ENCODE peak calls at places on chromosome 10, in six cellular contexts. K, G, V, M, Y and D are unnamed samples.

GRCh38 chr10:363152-363551 is 227.9 kb downstream of the ZMYND11 start:
- DNase-seq in M (no peak), Y (no peak), V (no peak), G (no peak), K (no peak), D (no peak)

GRCh38 chr10:74177140-74177677 is 26.2 kb downstream of the ADK start:
- DNase-seq in M (no peak), K (peak), G (no peak), Y (peak), V (no peak), D (peak)

GRCh38 chr10:34171957-34172527 is 643.1 kb downstream of the PARD3 start:
- DNase-seq in M (no peak), G (no peak), Y (peak), V (no peak), K (no peak), D (no peak)

GRCh38 chr10:43771675-43772074 is 123.0 kb upstream of the ZNF32 start:
- DNase-seq in K (no peak), V (no peak), Y (no peak), G (no peak), M (no peak), D (no peak)

GRCh38 chr10:44756235-44756634 is 154.9 kb upstream of the TMEM72 start:
- DNase-seq in V (no peak), K (peak), M (no peak), Y (peak), G (no peak), D (no peak)

GRCh38 chr10:30000802-30001571 is 58.4 kb downstream of the JCAD start:
- DNase-seq in Y (peak), K (peak), M (no peak), G (no peak), V (no peak), D (no peak)

GRCh38 chr10:114653926-114654325 is 4.1 kb downstream of the ABLIM1 start:
- DNase-seq in M (no peak), G (no peak), V (no peak), K (no peak), Y (no peak), D (no peak)

GRCh38 chr10:104630731-104631130 is 10.4 kb upstream of the SORCS3 start:
- DNase-seq in Y (no peak), V (no peak), G (no peak), K (no peak), M (no peak), D (no peak)

GRCh38 chr10:10662720-10663467 is 354.8 kb upstream of the CELF2 start:
- DNase-seq in Y (no peak), V (no peak), G (no peak), M (no peak), K (no peak), D (peak)

GRCh38 chr10:124290095-124290795 is 128.5 kb downstream of the OAT start:
- DNase-seq in V (no peak), G (peak), K (peak), Y (peak), M (no peak), D (peak)

GRCh38 chr10:7853226-7853891 is 35.1 kb downstream of the TAF3 start:
- DNase-seq in G (no peak), K (no peak), M (no peak), Y (no peak), V (no peak), D (no peak)

GRCh38 chr10:125041856-125042506 is 100.1 kb downstream of the ZRANB1 start:
- DNase-seq in G (no peak), M (no peak), K (peak), Y (no peak), V (no peak), D (peak)

GRCh38 chr10:63711361-63711760 is 190.2 kb downstream of the REEP3 start:
- DNase-seq in G (no peak), Y (no peak), K (peak), M (no peak), V (no peak), D (peak)

GRCh38 chr10:1392127-1392526 is 335.9 kb downstream of the WDR37 start:
- DNase-seq in Y (no peak), K (no peak), G (no peak), M (no peak), V (no peak), D (no peak)

GRCh38 chr10:21732067-21732772 is 198.2 kb downstream of the MLLT10 start:
- DNase-seq in Y (peak), V (no peak), M (peak), G (peak), K (peak), D (peak)

GRCh38 chr10:4450981-4451501 is 375.0 kb upstream of the AKR1E2 start:
- DNase-seq in Y (peak), K (peak), M (no peak), V (no peak), G (no peak), D (peak)

GRCh38 chr10:43649149-43649523 is 455 bp upstream of the ZNF32 start:
- DNase-seq in K (no peak), G (no peak), V (no peak), M (no peak), Y (no peak), D (no peak)

GRCh38 chr10:44030132-44030531 is 354.8 kb downstream of the CXCL12 start:
- DNase-seq in G (peak), V (peak), Y (no peak), M (no peak), K (no peak), D (peak)

GRCh38 chr10:26556756-26557640 is 118.9 kb downstream of the APBB1IP start:
- DNase-seq in V (no peak), G (peak), M (peak), Y (peak), K (peak), D (peak)

GRCh38 chr10:22252286-22252800 is 34.5 kb upstream of the EBLN1 start:
- DNase-seq in M (no peak), V (no peak), K (peak), G (peak), Y (no peak), D (peak)

GRCh38 chr10:28331821-28332220 is 29.0 kb upstream of the MPP7 start:
- DNase-seq in K (peak), M (no peak), G (no peak), Y (peak), V (no peak), D (no peak)

GRCh38 chr10:122419890-122420623 is 34.4 kb upstream of the ARMS2 start:
- DNase-seq in K (no peak), V (no peak), Y (peak), M (no peak), G (no peak), D (no peak)

GRCh38 chr10:99937630-99938029 is 72.1 kb downstream of the DNMBP start:
- DNase-seq in G (no peak), V (no peak), Y (no peak), K (no peak), M (no peak), D (no peak)

GRCh38 chr10:27513451-27514191 is 9.5 kb downstream of the RAB18 start:
- DNase-seq in G (no peak), M (no peak), V (no peak), Y (peak), K (peak), D (peak)

GRCh38 chr10:80144302-80145131 is 12.0 kb downstream of the PLAC9 start:
- DNase-seq in M (no peak), G (peak), V (no peak), K (no peak), Y (no peak), D (no peak)

GRCh38 chr10:34916368-34916767 is 101.3 kb upstream of the PARD3 start:
- DNase-seq in Y (peak), K (peak), V (no peak), G (no peak), M (no peak), D (no peak)

GRCh38 chr10:102452672-102453340 is 1.5 kb upstream of the C10orf95 start:
- DNase-seq in Y (peak), K (peak), G (no peak), M (no peak), V (no peak), D (peak)

GRCh38 chr10:62195675-62195926 is 73.0 kb downstream of the RTKN2 start:
- DNase-seq in M (no peak), V (no peak), Y (no peak), G (no peak), K (no peak), D (no peak)

GRCh38 chr10:79170226-79170752 is 101.5 kb downstream of the ZMIZ1 start:
- DNase-seq in Y (no peak), V (no peak), G (no peak), M (no peak), K (no peak), D (no peak)

GRCh38 chr10:44293842-44294241 is 91.1 kb downstream of the CXCL12 start:
- DNase-seq in G (no peak), V (no peak), K (peak), M (no peak), Y (peak), D (no peak)

GRCh38 chr10:75853085-75853484 is 421.7 kb downstream of the LRMDA start:
- DNase-seq in Y (no peak), K (peak), M (no peak), G (no peak), V (no peak), D (no peak)

GRCh38 chr10:69345402-69345801 is 67.1 kb downstream of the HK1 start:
- DNase-seq in K (no peak), Y (no peak), M (no peak), V (no peak), G (peak), D (no peak)

GRCh38 chr10:1190791-1191490 is 134.8 kb downstream of the WDR37 start:
- DNase-seq in G (no peak), V (no peak), Y (no peak), M (no peak), K (no peak), D (no peak)

GRCh38 chr10:88803641-88804040 is 1.1 kb downstream of the LIPM start:
- DNase-seq in Y (no peak), K (no peak), M (no peak), G (no peak), V (no peak), D (no peak)

GRCh38 chr10:72108811-72109618 is 20.7 kb upstream of the SPOCK2 start:
- DNase-seq in G (no peak), K (no peak), M (no peak), V (no peak), Y (peak), D (peak)

DNA sequence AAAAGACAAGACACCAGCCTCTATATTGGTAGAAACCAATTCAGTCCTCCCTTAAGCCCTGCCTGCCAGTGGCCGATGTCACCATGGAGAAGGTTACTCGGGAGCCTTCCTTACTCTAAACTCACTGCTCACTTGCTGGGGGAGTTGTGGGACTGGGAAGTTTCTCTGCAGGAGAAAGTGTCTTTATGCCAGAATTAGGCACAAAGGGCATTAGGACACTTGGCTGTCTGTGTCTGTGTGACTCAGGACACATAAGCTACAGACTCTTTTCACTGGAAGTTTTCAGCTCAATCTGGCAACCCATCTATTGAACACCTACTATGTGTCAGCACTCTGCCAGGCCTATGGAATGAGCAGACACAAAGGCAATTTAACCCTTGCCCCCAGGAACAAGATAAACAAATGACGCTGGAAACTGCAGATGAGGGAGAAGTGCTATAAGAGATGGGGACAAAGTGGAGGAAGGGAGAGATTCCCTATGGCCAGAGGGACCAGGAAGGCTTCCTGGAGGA is 49.5 kb upstream of the CACUL1 start:
- DNase-seq in M (no peak), V (no peak), Y (no peak), K (no peak), G (no peak), D (no peak)
- H3K23ac ChIP-seq in M (no peak), V (no peak), Y (no peak), K (no peak), G (no peak), D (no peak)

GRCh38 chr10:129474642-129475041 is 7.6 kb downstream of the MGMT start:
- DNase-seq in G (no peak), V (no peak), Y (no peak), K (no peak), M (no peak), D (no peak)
- H2BK15ac ChIP-seq in G (no peak), V (no peak), Y (no peak), K (no peak), M (no peak), D (no peak)

DNA sequence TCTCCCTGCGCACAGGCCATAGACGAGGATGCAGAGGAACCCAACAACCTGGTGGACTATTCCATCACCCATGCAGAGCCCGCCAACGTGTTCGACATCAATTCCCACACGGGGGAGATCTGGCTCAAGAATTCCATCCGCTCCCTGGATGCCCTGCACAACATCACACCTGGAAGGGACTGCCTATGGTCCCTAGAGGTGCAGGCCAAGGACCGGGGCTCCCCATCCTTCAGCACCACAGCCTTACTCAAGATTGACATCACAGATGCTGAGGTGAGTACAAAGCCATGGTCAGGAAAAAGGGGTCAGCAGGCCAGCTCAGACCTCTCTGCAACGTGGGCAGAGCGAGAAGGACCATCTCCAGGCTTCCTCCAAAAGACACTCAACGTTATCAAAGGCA is 12.3 kb downstream of the LRIT2 start:
- DNase-seq in M (no peak), V (no peak), Y (no peak), K (no peak), G (no peak), D (no peak)
- H3K23ac ChIP-seq in M (peak), V (no peak), Y (no peak), K (no peak), G (no peak), D (no peak)

GRCh38 chr10:19479854-19480253 is 336.4 kb upstream of the PLXDC2 start:
- DNase-seq in M (no peak), V (no peak), G (no peak), Y (no peak), K (no peak), D (no peak)
- H2BK15ac ChIP-seq in M (no peak), V (no peak), G (no peak), Y (no peak), K (no peak), D (no peak)

GRCh38 chr10:12380999-12381398 is 31.7 kb downstream of the CAMK1D start:
- DNase-seq in V (no peak), G (no peak), M (no peak), Y (no peak), K (no peak), D (no peak)

GRCh38 chr10:12381536-12382156 is 32.3 kb downstream of the CAMK1D start:
- DNase-seq in V (no peak), Y (no peak), K (no peak), M (no peak), G (no peak), D (no peak)

GRCh38 chr10:12382157-12382548 is 32.8 kb downstream of the CAMK1D start:
- DNase-seq in Y (no peak), M (no peak), K (no peak), V (no peak), G (no peak), D (no peak)

GRCh38 chr10:12384906-12385305 is 35.6 kb downstream of the CAMK1D start:
- DNase-seq in K (no peak), Y (no peak), G (no peak), M (no peak), V (no peak), D (no peak)

DNA sequence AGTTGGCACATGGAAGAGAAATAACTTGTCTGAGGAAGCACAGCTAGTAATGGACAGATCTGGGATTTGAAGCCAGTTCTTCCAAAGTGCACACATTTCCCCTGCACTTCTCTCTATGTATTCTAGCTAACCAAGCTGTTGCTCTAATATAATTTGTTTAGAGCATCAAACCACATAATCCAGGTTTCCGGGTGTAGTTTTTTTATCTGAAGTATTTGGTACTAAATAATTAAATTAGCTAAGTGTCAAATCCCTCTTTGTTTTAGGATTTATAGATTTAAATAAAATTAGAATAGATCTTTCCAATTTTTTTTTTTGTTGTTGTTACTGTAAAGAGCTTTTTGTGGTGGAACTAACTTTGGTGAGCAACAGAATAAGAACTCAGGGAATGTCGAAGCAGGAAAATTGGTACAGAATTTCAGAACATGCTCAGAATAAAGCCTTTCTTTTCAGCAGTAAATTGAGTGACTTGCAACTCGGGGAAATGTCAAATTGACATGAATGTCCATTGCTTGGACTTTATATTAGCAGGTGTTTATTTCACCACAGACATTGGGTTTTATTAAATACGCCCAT is 33.7 kb downstream of the CAMK1D start:
- DNase-seq in V (no peak), K (no peak), Y (no peak), G (no peak), M (no peak), D (no peak)
- H3K23ac ChIP-seq in V (no peak), K (no peak), Y (no peak), G (no peak), M (no peak), D (no peak)

GRCh38 chr10:9301148-9301547 is 1246.7 kb downstream of the GATA3 start:
- DNase-seq in Y (no peak), K (no peak), V (no peak), M (no peak), G (no peak), D (no peak)

GRCh38 chr10:9302142-9302746 is 1247.8 kb downstream of the GATA3 start:
- DNase-seq in Y (peak), M (peak), G (no peak), V (no peak), K (peak), D (peak)

GRCh38 chr10:9299966-9300365 is 1245.5 kb downstream of the GATA3 start:
- DNase-seq in M (no peak), G (no peak), V (no peak), K (no peak), Y (no peak), D (no peak)

GRCh38 chr10:9305018-9305655 is 1250.6 kb downstream of the GATA3 start:
- DNase-seq in K (peak), V (no peak), G (no peak), M (peak), Y (peak), D (peak)

GRCh38 chr10:9301554-9301953 is 1247.1 kb downstream of the GATA3 start:
- DNase-seq in G (no peak), M (no peak), Y (no peak), K (no peak), V (no peak), D (no peak)
- H2BK15ac ChIP-seq in G (no peak), M (no peak), Y (no peak), K (no peak), V (no peak), D (no peak)

DNA sequence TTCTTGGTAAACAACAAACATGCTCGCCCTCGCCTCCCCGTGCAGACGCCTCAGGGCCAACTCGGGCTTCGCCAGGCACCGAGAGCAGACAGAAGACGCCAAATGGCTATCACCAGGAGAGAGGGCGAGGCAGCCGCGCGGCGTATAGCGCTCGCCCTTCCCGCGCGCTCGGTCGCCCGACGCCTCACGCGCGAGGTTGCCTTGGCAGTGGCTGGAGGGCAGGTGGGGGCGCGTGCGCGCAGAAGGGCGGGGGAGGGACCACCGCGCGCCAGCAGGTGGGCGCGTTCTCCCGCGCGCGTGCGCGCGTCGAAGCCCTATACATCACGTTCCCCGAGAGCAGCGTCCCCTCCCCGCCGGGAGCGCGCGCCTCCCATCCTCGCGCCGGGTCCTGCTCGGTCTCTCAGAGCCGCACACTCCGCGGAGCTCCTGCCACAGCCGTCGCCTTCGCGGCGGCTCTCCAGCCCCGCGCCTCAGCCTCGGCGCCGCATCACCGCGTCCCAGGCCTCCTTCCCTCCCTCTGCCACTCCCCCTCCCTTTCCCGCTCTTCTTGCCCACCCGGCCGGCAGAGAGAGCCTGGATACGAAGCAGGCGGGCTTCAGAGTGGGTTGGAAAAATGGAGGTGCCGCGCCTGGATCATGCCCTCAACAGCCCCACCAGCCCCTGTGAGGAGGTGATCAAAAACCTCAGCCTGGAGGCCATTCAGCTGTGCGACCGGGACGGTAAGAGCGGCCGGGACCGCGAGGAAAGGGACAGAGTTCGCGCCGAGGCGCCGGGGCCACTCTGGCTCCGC is at the start of gene PHYHIPL:
- DNase-seq in Y (no peak), K (no peak), M (peak), V (peak), G (peak), D (peak)
- H3K23ac ChIP-seq in Y (no peak), K (no peak), M (no peak), V (no peak), G (no peak), D (no peak)

GRCh38 chr10:18786458-18786857 is 127.2 kb downstream of the ARL5B start:
- DNase-seq in M (no peak), K (no peak), Y (no peak), G (no peak), V (no peak), D (no peak)
- H2BK15ac ChIP-seq in M (no peak), K (no peak), Y (no peak), G (no peak), V (no peak), D (no peak)